ENCODE peak calls at places on chromosomes 12 and 14, in ten cellular contexts. One of them, this sample, is unnamed.

GRCh38 chr14:105484069-105484996 is 2.4 kb upstream of the CRIP1 start:
- DNase-seq in fibroblast of the conjunctiva: no peak
- DNase-seq in cardiac septum: no peak
- DNase-seq in right atrium auricular region: peak
- DNase-seq in LoVo: no peak
- DNase-seq in fibroblast of mammary gland: no peak
- DNase-seq in T-cell: peak
- DNase-seq in NCI-H187: no peak
- DNase-seq in AG08396: no peak
- DNase-seq in D341Med: no peak
- DNase-seq in this sample: no peak

GRCh38 chr14:51884086-51884927 is 23.9 kb downstream of the GNG2 start:
- DNase-seq in fibroblast of the conjunctiva: no peak
- DNase-seq in cardiac septum: no peak
- DNase-seq in right atrium auricular region: no peak
- DNase-seq in LoVo: no peak
- DNase-seq in fibroblast of mammary gland: peak
- DNase-seq in T-cell: no peak
- DNase-seq in NCI-H187: no peak
- DNase-seq in AG08396: no peak
- DNase-seq in D341Med: no peak
- DNase-seq in this sample: no peak

GRCh38 chr12:78210894-78211302 is 380.2 kb downstream of the NAV3 start:
- DNase-seq in fibroblast of the conjunctiva: peak
- DNase-seq in cardiac septum: no peak
- DNase-seq in right atrium auricular region: no peak
- DNase-seq in LoVo: peak
- DNase-seq in fibroblast of mammary gland: peak
- DNase-seq in T-cell: no peak
- DNase-seq in NCI-H187: peak
- DNase-seq in AG08396: no peak
- DNase-seq in D341Med: no peak
- DNase-seq in this sample: no peak

GRCh38 chr12:93163260-93164036 is 214.3 kb upstream of the NUDT4 start:
- DNase-seq in fibroblast of the conjunctiva: no peak
- DNase-seq in cardiac septum: no peak
- DNase-seq in right atrium auricular region: no peak
- DNase-seq in LoVo: no peak
- DNase-seq in fibroblast of mammary gland: peak
- DNase-seq in T-cell: no peak
- DNase-seq in NCI-H187: no peak
- DNase-seq in AG08396: peak
- DNase-seq in D341Med: no peak
- DNase-seq in this sample: no peak

GRCh38 chr12:47921907-47922306 is 17.1 kb upstream of the VDR start:
- DNase-seq in fibroblast of the conjunctiva: no peak
- DNase-seq in cardiac septum: no peak
- DNase-seq in right atrium auricular region: no peak
- DNase-seq in LoVo: no peak
- DNase-seq in fibroblast of mammary gland: no peak
- DNase-seq in T-cell: no peak
- DNase-seq in NCI-H187: no peak
- DNase-seq in AG08396: no peak
- DNase-seq in D341Med: no peak
- DNase-seq in this sample: no peak

GRCh38 chr14:88838015-88838414 is 13.6 kb downstream of the TTC8 start:
- DNase-seq in fibroblast of the conjunctiva: no peak
- DNase-seq in cardiac septum: no peak
- DNase-seq in right atrium auricular region: no peak
- DNase-seq in LoVo: no peak
- DNase-seq in fibroblast of mammary gland: no peak
- DNase-seq in T-cell: no peak
- DNase-seq in NCI-H187: no peak
- DNase-seq in AG08396: no peak
- DNase-seq in D341Med: no peak
- DNase-seq in this sample: no peak

GRCh38 chr12:55742719-55743130 is at the start of gene GDF11:
- DNase-seq in fibroblast of the conjunctiva: no peak
- DNase-seq in cardiac septum: peak
- DNase-seq in right atrium auricular region: peak
- DNase-seq in LoVo: peak
- DNase-seq in fibroblast of mammary gland: peak
- DNase-seq in T-cell: peak
- DNase-seq in NCI-H187: peak
- DNase-seq in AG08396: peak
- DNase-seq in D341Med: no peak
- DNase-seq in this sample: no peak

GRCh38 chr12:89353188-89353822 is 1.0 kb upstream of the DUSP6 start:
- DNase-seq in fibroblast of the conjunctiva: no peak
- DNase-seq in cardiac septum: peak
- DNase-seq in right atrium auricular region: no peak
- DNase-seq in LoVo: peak
- DNase-seq in fibroblast of mammary gland: peak
- DNase-seq in T-cell: peak
- DNase-seq in NCI-H187: peak
- DNase-seq in AG08396: peak
- DNase-seq in D341Med: peak
- DNase-seq in this sample: peak

GRCh38 chr12:56983386-56983785 is 23.0 kb downstream of the ZBTB39 start:
- DNase-seq in fibroblast of the conjunctiva: no peak
- DNase-seq in cardiac septum: no peak
- DNase-seq in right atrium auricular region: no peak
- DNase-seq in LoVo: no peak
- DNase-seq in fibroblast of mammary gland: no peak
- DNase-seq in T-cell: no peak
- DNase-seq in NCI-H187: no peak
- DNase-seq in AG08396: no peak
- DNase-seq in D341Med: no peak
- DNase-seq in this sample: no peak

GRCh38 chr12:75735853-75736252 is 224.4 kb upstream of the KRR1 start:
- DNase-seq in fibroblast of the conjunctiva: no peak
- DNase-seq in cardiac septum: no peak
- DNase-seq in right atrium auricular region: no peak
- DNase-seq in LoVo: no peak
- DNase-seq in fibroblast of mammary gland: peak
- DNase-seq in T-cell: no peak
- DNase-seq in NCI-H187: no peak
- DNase-seq in AG08396: no peak
- DNase-seq in D341Med: no peak
- DNase-seq in this sample: no peak

GRCh38 chr12:129459886-129460285 is 443.9 kb downstream of the TMEM132D start:
- DNase-seq in fibroblast of the conjunctiva: no peak
- DNase-seq in cardiac septum: no peak
- DNase-seq in right atrium auricular region: no peak
- DNase-seq in LoVo: no peak
- DNase-seq in fibroblast of mammary gland: no peak
- DNase-seq in T-cell: no peak
- DNase-seq in NCI-H187: no peak
- DNase-seq in AG08396: no peak
- DNase-seq in D341Med: no peak
- DNase-seq in this sample: no peak

GRCh38 chr14:81200041-81200440 is 20.7 kb downstream of the GTF2A1 start:
- DNase-seq in fibroblast of the conjunctiva: no peak
- DNase-seq in cardiac septum: no peak
- DNase-seq in right atrium auricular region: no peak
- DNase-seq in LoVo: no peak
- DNase-seq in fibroblast of mammary gland: no peak
- DNase-seq in T-cell: no peak
- DNase-seq in NCI-H187: no peak
- DNase-seq in AG08396: no peak
- DNase-seq in D341Med: no peak
- DNase-seq in this sample: no peak

GRCh38 chr12:52693261-52693660 is 10.1 kb downstream of the KRT77 start:
- DNase-seq in fibroblast of the conjunctiva: no peak
- DNase-seq in cardiac septum: no peak
- DNase-seq in right atrium auricular region: no peak
- DNase-seq in LoVo: no peak
- DNase-seq in fibroblast of mammary gland: peak
- DNase-seq in T-cell: no peak
- DNase-seq in NCI-H187: no peak
- DNase-seq in AG08396: no peak
- DNase-seq in D341Med: no peak
- DNase-seq in this sample: no peak

GRCh38 chr12:75334384-75335030 is at the start of gene GLIPR1L1:
- DNase-seq in fibroblast of the conjunctiva: peak
- DNase-seq in cardiac septum: peak
- DNase-seq in right atrium auricular region: peak
- DNase-seq in LoVo: peak
- DNase-seq in fibroblast of mammary gland: peak
- DNase-seq in T-cell: peak
- DNase-seq in NCI-H187: peak
- DNase-seq in AG08396: peak
- DNase-seq in D341Med: peak
- DNase-seq in this sample: peak

GRCh38 chr12:52183544-52183910 is 8.3 kb downstream of the KRT80 start:
- DNase-seq in fibroblast of the conjunctiva: no peak
- DNase-seq in cardiac septum: no peak
- DNase-seq in right atrium auricular region: no peak
- DNase-seq in LoVo: no peak
- DNase-seq in fibroblast of mammary gland: no peak
- DNase-seq in T-cell: no peak
- DNase-seq in NCI-H187: no peak
- DNase-seq in AG08396: no peak
- DNase-seq in D341Med: no peak
- DNase-seq in this sample: no peak

GRCh38 chr12:124240493-124240892 is 54.4 kb upstream of the RFLNA start:
- DNase-seq in fibroblast of the conjunctiva: no peak
- DNase-seq in cardiac septum: no peak
- DNase-seq in right atrium auricular region: no peak
- DNase-seq in LoVo: no peak
- DNase-seq in fibroblast of mammary gland: peak
- DNase-seq in T-cell: no peak
- DNase-seq in NCI-H187: no peak
- DNase-seq in AG08396: no peak
- DNase-seq in D341Med: peak
- DNase-seq in this sample: no peak